ENCODE peak calls at places on chromosomes 12 and 14, in ten cellular contexts. One of them, this sample, is unnamed.

GRCh38 chr14:37824936-37825698 is 229.7 kb downstream of the TTC6 start:
- DNase-seq in colonic mucosa: no peak
- DNase-seq in left cardiac atrium: no peak
- DNase-seq in HEK293T: no peak
- DNase-seq in HTR-8/SVneo: no peak
- DNase-seq in T-helper 2 cell: no peak
- DNase-seq in stimulated activated CD8-positive, alpha-beta memory T cell treated with anti-CD3 and anti-CD28 coated beads, Interleukin-15, amount 100 ng/mL, for 1 hour: no peak
- DNase-seq in hepatic stellate cell: no peak
- DNase-seq in left colon: no peak
- DNase-seq in NCI-H460: no peak
- DNase-seq in this sample: no peak

GRCh38 chr12:12025799-12026386 is 44.8 kb upstream of the BCL2L14 start:
- DNase-seq in colonic mucosa: peak
- DNase-seq in left cardiac atrium: no peak
- DNase-seq in HEK293T: no peak
- DNase-seq in HTR-8/SVneo: no peak
- DNase-seq in T-helper 2 cell: no peak
- DNase-seq in stimulated activated CD8-positive, alpha-beta memory T cell treated with anti-CD3 and anti-CD28 coated beads, Interleukin-15, amount 100 ng/mL, for 1 hour: no peak
- DNase-seq in hepatic stellate cell: no peak
- DNase-seq in left colon: no peak
- DNase-seq in NCI-H460: no peak
- DNase-seq in this sample: no peak

GRCh38 chr12:24222968-24223367 is 273.5 kb upstream of the SOX5 start:
- DNase-seq in colonic mucosa: no peak
- DNase-seq in left cardiac atrium: no peak
- DNase-seq in HEK293T: no peak
- DNase-seq in HTR-8/SVneo: no peak
- DNase-seq in T-helper 2 cell: no peak
- DNase-seq in stimulated activated CD8-positive, alpha-beta memory T cell treated with anti-CD3 and anti-CD28 coated beads, Interleukin-15, amount 100 ng/mL, for 1 hour: no peak
- DNase-seq in hepatic stellate cell: no peak
- DNase-seq in left colon: no peak
- DNase-seq in NCI-H460: no peak
- DNase-seq in this sample: no peak

GRCh38 chr12:67640863-67641262 is 7.7 kb upstream of the DYRK2 start:
- DNase-seq in colonic mucosa: no peak
- DNase-seq in left cardiac atrium: no peak
- DNase-seq in HEK293T: no peak
- DNase-seq in HTR-8/SVneo: no peak
- DNase-seq in T-helper 2 cell: no peak
- DNase-seq in stimulated activated CD8-positive, alpha-beta memory T cell treated with anti-CD3 and anti-CD28 coated beads, Interleukin-15, amount 100 ng/mL, for 1 hour: no peak
- DNase-seq in hepatic stellate cell: no peak
- DNase-seq in left colon: no peak
- DNase-seq in NCI-H460: no peak
- DNase-seq in this sample: no peak

GRCh38 chr12:52052471-52053186 is 1.4 kb downstream of the NR4A1 start:
- DNase-seq in colonic mucosa: peak
- DNase-seq in left cardiac atrium: peak
- DNase-seq in HEK293T: no peak
- DNase-seq in HTR-8/SVneo: no peak
- DNase-seq in T-helper 2 cell: peak
- DNase-seq in stimulated activated CD8-positive, alpha-beta memory T cell treated with anti-CD3 and anti-CD28 coated beads, Interleukin-15, amount 100 ng/mL, for 1 hour: peak
- DNase-seq in hepatic stellate cell: no peak
- DNase-seq in left colon: peak
- DNase-seq in NCI-H460: no peak
- DNase-seq in this sample: no peak

GRCh38 chr12:124687695-124688301 is 120.4 kb upstream of the NCOR2 start:
- DNase-seq in colonic mucosa: peak
- DNase-seq in left cardiac atrium: peak
- DNase-seq in HEK293T: no peak
- DNase-seq in HTR-8/SVneo: no peak
- DNase-seq in T-helper 2 cell: no peak
- DNase-seq in stimulated activated CD8-positive, alpha-beta memory T cell treated with anti-CD3 and anti-CD28 coated beads, Interleukin-15, amount 100 ng/mL, for 1 hour: no peak
- DNase-seq in hepatic stellate cell: no peak
- DNase-seq in left colon: no peak
- DNase-seq in NCI-H460: no peak
- DNase-seq in this sample: peak

GRCh38 chr14:100523536-100524025 is 63.6 kb downstream of the BEGAIN start:
- DNase-seq in colonic mucosa: peak
- DNase-seq in left cardiac atrium: no peak
- DNase-seq in HEK293T: no peak
- DNase-seq in HTR-8/SVneo: no peak
- DNase-seq in T-helper 2 cell: no peak
- DNase-seq in stimulated activated CD8-positive, alpha-beta memory T cell treated with anti-CD3 and anti-CD28 coated beads, Interleukin-15, amount 100 ng/mL, for 1 hour: no peak
- DNase-seq in hepatic stellate cell: no peak
- DNase-seq in left colon: no peak
- DNase-seq in NCI-H460: no peak
- DNase-seq in this sample: no peak

GRCh38 chr12:11681211-11681610 is 31.7 kb downstream of the ETV6 start:
- DNase-seq in colonic mucosa: no peak
- DNase-seq in left cardiac atrium: no peak
- DNase-seq in HEK293T: no peak
- DNase-seq in HTR-8/SVneo: no peak
- DNase-seq in T-helper 2 cell: no peak
- DNase-seq in stimulated activated CD8-positive, alpha-beta memory T cell treated with anti-CD3 and anti-CD28 coated beads, Interleukin-15, amount 100 ng/mL, for 1 hour: no peak
- DNase-seq in hepatic stellate cell: no peak
- DNase-seq in left colon: no peak
- DNase-seq in NCI-H460: no peak
- DNase-seq in this sample: no peak

GRCh38 chr12:99278899-99279298 is 368.7 kb upstream of the GARIN6 start:
- DNase-seq in colonic mucosa: no peak
- DNase-seq in left cardiac atrium: no peak
- DNase-seq in HEK293T: no peak
- DNase-seq in HTR-8/SVneo: no peak
- DNase-seq in T-helper 2 cell: no peak
- DNase-seq in stimulated activated CD8-positive, alpha-beta memory T cell treated with anti-CD3 and anti-CD28 coated beads, Interleukin-15, amount 100 ng/mL, for 1 hour: no peak
- DNase-seq in hepatic stellate cell: no peak
- DNase-seq in left colon: no peak
- DNase-seq in NCI-H460: no peak
- DNase-seq in this sample: no peak

GRCh38 chr12:108457006-108457733 is 57.9 kb upstream of the FICD start:
- DNase-seq in colonic mucosa: no peak
- DNase-seq in left cardiac atrium: no peak
- DNase-seq in HEK293T: peak
- DNase-seq in HTR-8/SVneo: peak
- DNase-seq in T-helper 2 cell: no peak
- DNase-seq in stimulated activated CD8-positive, alpha-beta memory T cell treated with anti-CD3 and anti-CD28 coated beads, Interleukin-15, amount 100 ng/mL, for 1 hour: no peak
- DNase-seq in hepatic stellate cell: peak
- DNase-seq in left colon: no peak
- DNase-seq in NCI-H460: peak
- DNase-seq in this sample: no peak

GRCh38 chr14:98957211-98958047 is 314.6 kb downstream of the BCL11B start:
- DNase-seq in colonic mucosa: peak
- DNase-seq in left cardiac atrium: peak
- DNase-seq in HEK293T: no peak
- DNase-seq in HTR-8/SVneo: no peak
- DNase-seq in T-helper 2 cell: no peak
- DNase-seq in stimulated activated CD8-positive, alpha-beta memory T cell treated with anti-CD3 and anti-CD28 coated beads, Interleukin-15, amount 100 ng/mL, for 1 hour: no peak
- DNase-seq in hepatic stellate cell: no peak
- DNase-seq in left colon: peak
- DNase-seq in NCI-H460: no peak
- DNase-seq in this sample: no peak

GRCh38 chr12:50786498-50787231 is 22.8 kb downstream of the ATF1 start:
- DNase-seq in colonic mucosa: no peak
- DNase-seq in left cardiac atrium: no peak
- DNase-seq in HEK293T: no peak
- DNase-seq in HTR-8/SVneo: peak
- DNase-seq in T-helper 2 cell: no peak
- DNase-seq in stimulated activated CD8-positive, alpha-beta memory T cell treated with anti-CD3 and anti-CD28 coated beads, Interleukin-15, amount 100 ng/mL, for 1 hour: no peak
- DNase-seq in hepatic stellate cell: peak
- DNase-seq in left colon: no peak
- DNase-seq in NCI-H460: peak
- DNase-seq in this sample: no peak

GRCh38 chr14:53539489-53540126 is 386.5 kb upstream of the DDHD1 start:
- DNase-seq in colonic mucosa: peak
- DNase-seq in left cardiac atrium: peak
- DNase-seq in HEK293T: peak
- DNase-seq in HTR-8/SVneo: peak
- DNase-seq in T-helper 2 cell: no peak
- DNase-seq in stimulated activated CD8-positive, alpha-beta memory T cell treated with anti-CD3 and anti-CD28 coated beads, Interleukin-15, amount 100 ng/mL, for 1 hour: no peak
- DNase-seq in hepatic stellate cell: peak
- DNase-seq in left colon: peak
- DNase-seq in NCI-H460: peak
- DNase-seq in this sample: peak

GRCh38 chr14:56490379-56490778 is 89.2 kb upstream of the TMEM260 start:
- DNase-seq in colonic mucosa: no peak
- DNase-seq in left cardiac atrium: no peak
- DNase-seq in HEK293T: peak
- DNase-seq in HTR-8/SVneo: peak
- DNase-seq in T-helper 2 cell: no peak
- DNase-seq in stimulated activated CD8-positive, alpha-beta memory T cell treated with anti-CD3 and anti-CD28 coated beads, Interleukin-15, amount 100 ng/mL, for 1 hour: no peak
- DNase-seq in hepatic stellate cell: no peak
- DNase-seq in left colon: no peak
- DNase-seq in NCI-H460: peak
- DNase-seq in this sample: no peak

GRCh38 chr12:92055877-92056276 is 89.8 kb downstream of the BTG1 start:
- DNase-seq in colonic mucosa: peak
- DNase-seq in left cardiac atrium: no peak
- DNase-seq in HEK293T: no peak
- DNase-seq in HTR-8/SVneo: no peak
- DNase-seq in T-helper 2 cell: peak
- DNase-seq in stimulated activated CD8-positive, alpha-beta memory T cell treated with anti-CD3 and anti-CD28 coated beads, Interleukin-15, amount 100 ng/mL, for 1 hour: no peak
- DNase-seq in hepatic stellate cell: no peak
- DNase-seq in left colon: no peak
- DNase-seq in NCI-H460: no peak
- DNase-seq in this sample: no peak

GRCh38 chr12:7994731-7995205 is 37.7 kb upstream of the FOXJ2 start:
- DNase-seq in colonic mucosa: no peak
- DNase-seq in left cardiac atrium: no peak
- DNase-seq in HEK293T: no peak
- DNase-seq in HTR-8/SVneo: no peak
- DNase-seq in T-helper 2 cell: no peak
- DNase-seq in stimulated activated CD8-positive, alpha-beta memory T cell treated with anti-CD3 and anti-CD28 coated beads, Interleukin-15, amount 100 ng/mL, for 1 hour: no peak
- DNase-seq in hepatic stellate cell: peak
- DNase-seq in left colon: no peak
- DNase-seq in NCI-H460: no peak
- DNase-seq in this sample: no peak

GRCh38 chr12:32455607-32456063 is 56.3 kb downstream of the FGD4 start:
- DNase-seq in colonic mucosa: peak
- DNase-seq in left cardiac atrium: no peak
- DNase-seq in HEK293T: peak
- DNase-seq in HTR-8/SVneo: peak
- DNase-seq in T-helper 2 cell: no peak
- DNase-seq in stimulated activated CD8-positive, alpha-beta memory T cell treated with anti-CD3 and anti-CD28 coated beads, Interleukin-15, amount 100 ng/mL, for 1 hour: no peak
- DNase-seq in hepatic stellate cell: peak
- DNase-seq in left colon: no peak
- DNase-seq in NCI-H460: peak
- DNase-seq in this sample: peak

GRCh38 chr14:88660056-88660455 is 97.2 kb downstream of the ZC3H14 start:
- DNase-seq in colonic mucosa: no peak
- DNase-seq in left cardiac atrium: no peak
- DNase-seq in HEK293T: no peak
- DNase-seq in HTR-8/SVneo: no peak
- DNase-seq in T-helper 2 cell: no peak
- DNase-seq in stimulated activated CD8-positive, alpha-beta memory T cell treated with anti-CD3 and anti-CD28 coated beads, Interleukin-15, amount 100 ng/mL, for 1 hour: no peak
- DNase-seq in hepatic stellate cell: no peak
- DNase-seq in left colon: no peak
- DNase-seq in NCI-H460: no peak
- DNase-seq in this sample: no peak

GRCh38 chr14:22272408-22272807 is 316.6 kb downstream of the DAD1 start:
- DNase-seq in colonic mucosa: no peak
- DNase-seq in left cardiac atrium: no peak
- DNase-seq in HEK293T: no peak
- DNase-seq in HTR-8/SVneo: no peak
- DNase-seq in T-helper 2 cell: no peak
- DNase-seq in stimulated activated CD8-positive, alpha-beta memory T cell treated with anti-CD3 and anti-CD28 coated beads, Interleukin-15, amount 100 ng/mL, for 1 hour: no peak
- DNase-seq in hepatic stellate cell: no peak
- DNase-seq in left colon: no peak
- DNase-seq in NCI-H460: no peak
- DNase-seq in this sample: no peak

GRCh38 chr14:90599748-90600507 is 203.1 kb downstream of the CALM1 start:
- DNase-seq in colonic mucosa: no peak
- DNase-seq in left cardiac atrium: no peak
- DNase-seq in HEK293T: no peak
- DNase-seq in HTR-8/SVneo: no peak
- DNase-seq in T-helper 2 cell: no peak
- DNase-seq in stimulated activated CD8-positive, alpha-beta memory T cell treated with anti-CD3 and anti-CD28 coated beads, Interleukin-15, amount 100 ng/mL, for 1 hour: no peak
- DNase-seq in hepatic stellate cell: no peak
- DNase-seq in left colon: no peak
- DNase-seq in NCI-H460: no peak
- DNase-seq in this sample: no peak

GRCh38 chr12:50598321-50598862 is 93.6 kb downstream of the DIP2B start:
- DNase-seq in colonic mucosa: no peak
- DNase-seq in left cardiac atrium: no peak
- DNase-seq in HEK293T: no peak
- DNase-seq in HTR-8/SVneo: no peak
- DNase-seq in T-helper 2 cell: no peak
- DNase-seq in stimulated activated CD8-positive, alpha-beta memory T cell treated with anti-CD3 and anti-CD28 coated beads, Interleukin-15, amount 100 ng/mL, for 1 hour: no peak
- DNase-seq in hepatic stellate cell: no peak
- DNase-seq in left colon: no peak
- DNase-seq in NCI-H460: no peak
- DNase-seq in this sample: no peak

GRCh38 chr14:67397536-67397935 is 14.4 kb downstream of the PLEK2 start:
- DNase-seq in colonic mucosa: no peak
- DNase-seq in left cardiac atrium: no peak
- DNase-seq in HEK293T: no peak
- DNase-seq in HTR-8/SVneo: no peak
- DNase-seq in T-helper 2 cell: no peak
- DNase-seq in stimulated activated CD8-positive, alpha-beta memory T cell treated with anti-CD3 and anti-CD28 coated beads, Interleukin-15, amount 100 ng/mL, for 1 hour: no peak
- DNase-seq in hepatic stellate cell: no peak
- DNase-seq in left colon: no peak
- DNase-seq in NCI-H460: no peak
- DNase-seq in this sample: no peak

GRCh38 chr12:63989301-63989845 is 144.9 kb downstream of the SRGAP1 start:
- DNase-seq in colonic mucosa: no peak
- DNase-seq in left cardiac atrium: no peak
- DNase-seq in HEK293T: no peak
- DNase-seq in HTR-8/SVneo: no peak
- DNase-seq in T-helper 2 cell: no peak
- DNase-seq in stimulated activated CD8-positive, alpha-beta memory T cell treated with anti-CD3 and anti-CD28 coated beads, Interleukin-15, amount 100 ng/mL, for 1 hour: no peak
- DNase-seq in hepatic stellate cell: no peak
- DNase-seq in left colon: no peak
- DNase-seq in NCI-H460: no peak
- DNase-seq in this sample: no peak

GRCh38 chr14:65411656-65412188 is 808 bp upstream of the FUT8 start:
- DNase-seq in colonic mucosa: peak
- DNase-seq in left cardiac atrium: peak
- DNase-seq in HEK293T: peak
- DNase-seq in HTR-8/SVneo: peak
- DNase-seq in T-helper 2 cell: peak
- DNase-seq in stimulated activated CD8-positive, alpha-beta memory T cell treated with anti-CD3 and anti-CD28 coated beads, Interleukin-15, amount 100 ng/mL, for 1 hour: peak
- DNase-seq in hepatic stellate cell: peak
- DNase-seq in left colon: peak
- DNase-seq in NCI-H460: peak
- DNase-seq in this sample: peak

GRCh38 chr12:52965337-52965731 is 16.4 kb downstream of the KRT18 start:
- DNase-seq in colonic mucosa: no peak
- DNase-seq in left cardiac atrium: peak
- DNase-seq in HEK293T: no peak
- DNase-seq in HTR-8/SVneo: no peak
- DNase-seq in T-helper 2 cell: no peak
- DNase-seq in stimulated activated CD8-positive, alpha-beta memory T cell treated with anti-CD3 and anti-CD28 coated beads, Interleukin-15, amount 100 ng/mL, for 1 hour: no peak
- DNase-seq in hepatic stellate cell: no peak
- DNase-seq in left colon: no peak
- DNase-seq in NCI-H460: no peak
- DNase-seq in this sample: no peak

GRCh38 chr12:63826002-63826585 is 18.4 kb upstream of the SRGAP1 start:
- DNase-seq in colonic mucosa: no peak
- DNase-seq in left cardiac atrium: no peak
- DNase-seq in HEK293T: peak
- DNase-seq in HTR-8/SVneo: peak
- DNase-seq in T-helper 2 cell: no peak
- DNase-seq in stimulated activated CD8-positive, alpha-beta memory T cell treated with anti-CD3 and anti-CD28 coated beads, Interleukin-15, amount 100 ng/mL, for 1 hour: no peak
- DNase-seq in hepatic stellate cell: peak
- DNase-seq in left colon: no peak
- DNase-seq in NCI-H460: peak
- DNase-seq in this sample: no peak

GRCh38 chr12:121610239-121611149 is 15.8 kb upstream of the ORAI1 start:
- DNase-seq in colonic mucosa: no peak
- DNase-seq in left cardiac atrium: no peak
- DNase-seq in HEK293T: peak
- DNase-seq in HTR-8/SVneo: no peak
- DNase-seq in T-helper 2 cell: no peak
- DNase-seq in stimulated activated CD8-positive, alpha-beta memory T cell treated with anti-CD3 and anti-CD28 coated beads, Interleukin-15, amount 100 ng/mL, for 1 hour: no peak
- DNase-seq in hepatic stellate cell: peak
- DNase-seq in left colon: no peak
- DNase-seq in NCI-H460: no peak
- DNase-seq in this sample: no peak

GRCh38 chr12:129903956-129904769 is at the start of gene TMEM132D:
- DNase-seq in colonic mucosa: no peak
- DNase-seq in left cardiac atrium: no peak
- DNase-seq in HEK293T: no peak
- DNase-seq in HTR-8/SVneo: no peak
- DNase-seq in T-helper 2 cell: no peak
- DNase-seq in stimulated activated CD8-positive, alpha-beta memory T cell treated with anti-CD3 and anti-CD28 coated beads, Interleukin-15, amount 100 ng/mL, for 1 hour: no peak
- DNase-seq in hepatic stellate cell: no peak
- DNase-seq in left colon: no peak
- DNase-seq in NCI-H460: no peak
- DNase-seq in this sample: no peak

This sample was measured in heart left ventricle.